ENCODE peak calls at places on chromosome 18, in eight cellular contexts. J, V, L, R, K, M, T and Z are unnamed samples.

GRCh38 chr18:76442413-76443171 is 52.5 kb downstream of the ZNF516 start:
- DNase-seq in K (no peak), R (no peak), M (no peak), V (no peak), J (peak; percentile 45), L (no peak), T (no peak), Z (no peak)

GRCh38 chr18:74899554-74899953 is 301.9 kb downstream of the ZNF407 start:
- DNase-seq in M (no peak), R (no peak), K (no peak), L (peak; percentile 40), V (no peak), J (no peak), T (no peak), Z (no peak)

GRCh38 chr18:48319796-48320638 is 89.2 kb downstream of the ZBTB7C start:
- DNase-seq in R (peak; percentile 43), V (no peak), J (no peak), L (no peak), K (no peak), M (no peak), T (no peak), Z (no peak)

GRCh38 chr18:45386256-45386655 is 229.0 kb upstream of the SLC14A2 start:
- DNase-seq in R (peak; percentile 20), V (no peak), L (no peak), J (peak; percentile 66), T (no peak), K (no peak), M (no peak), Z (peak; percentile 34)

GRCh38 chr18:12768622-12769021 is 65.8 kb downstream of the PSMG2 start:
- DNase-seq in K (no peak), R (no peak), V (no peak), L (no peak), T (no peak), M (no peak), J (no peak), Z (no peak)

GRCh38 chr18:48833701-48834394 is 116.9 kb downstream of the SMAD7 start:
- DNase-seq in V (peak; percentile 47), K (peak; percentile 60), M (peak; percentile 8), R (no peak), T (no peak), J (no peak), L (peak; percentile 11), Z (no peak)

GRCh38 chr18:68083131-68083530 is 566.6 kb upstream of the DSEL start:
- DNase-seq in J (no peak), L (no peak), T (no peak), K (no peak), V (no peak), R (peak; percentile 40), M (peak; percentile 49), Z (no peak)

GRCh38 chr18:22169011-22169888 is at the start of gene GATA6:
- DNase-seq in J (peak; percentile 89), R (peak; percentile 93), L (peak; percentile 95), M (peak; percentile 61), V (no peak), T (peak; percentile 80), K (peak; percentile 98), Z (peak; percentile 77)

GRCh38 chr18:79816092-79816491 is 18.4 kb downstream of the KCNG2 start:
- DNase-seq in K (peak; percentile 17), T (no peak), J (peak; percentile 35), R (no peak), V (no peak), L (no peak), M (no peak), Z (no peak)

GRCh38 chr18:56721491-56721890 is 70.3 kb downstream of the WDR7 start:
- DNase-seq in L (no peak), M (no peak), J (no peak), R (no peak), K (no peak), V (no peak), T (no peak), Z (no peak)